ENCODE peak calls at places on chromosomes 5 and 9, in four cellular contexts. Q is GM12878, B is SK-N-SH, T is K562. I is an unnamed sample.

GRCh38 chr9:84140535-84141101 is 160.0 kb downstream of the RMI1 start:
- DNase-seq in Q (no peak), B (no peak), T (no peak), I (peak; percentile 63)

GRCh38 chr5:18067615-18068014 is 433.4 kb downstream of the TAF11L14 start:
- DNase-seq in Q (no peak), B (no peak), T (no peak), I (no peak)

GRCh38 chr5:867300-867699 is 16.5 kb upstream of the ZDHHC11 start:
- DNase-seq in Q (no peak), B (no peak), T (no peak), I (peak; percentile 25)

GRCh38 chr9:127809562-127810377 is 7.1 kb downstream of the FPGS start:
- DNase-seq in Q (no peak), B (peak; percentile 89), T (peak; percentile 96), I (peak; percentile 69)

GRCh38 chr5:36168737-36169136 is 16.8 kb downstream of the SKP2 start:
- DNase-seq in Q (no peak), B (no peak), T (no peak), I (no peak)

GRCh38 chr5:73433982-73434342 is 14.6 kb downstream of the FOXD1 start:
- DNase-seq in Q (no peak), B (no peak), T (no peak), I (no peak)

GRCh38 chr9:98236881-98237487 is 18.5 kb downstream of the TBC1D2 start:
- DNase-seq in Q (no peak), B (no peak), T (no peak), I (no peak)

GRCh38 chr9:127455299-127455992 is 4.1 kb downstream of the LRSAM1 start:
- DNase-seq in Q (no peak), B (no peak), T (no peak), I (no peak)

GRCh38 chr5:17282283-17283120 is 65.1 kb downstream of the BASP1 start:
- DNase-seq in Q (peak; percentile 91), B (no peak), T (no peak), I (no peak)

GRCh38 chr9:87667164-87667738 is 58.7 kb upstream of the CTSL start:
- DNase-seq in Q (no peak), B (peak; percentile 46), T (peak; percentile 42), I (peak; percentile 41)

GRCh38 chr9:126109575-126109974 is 217.1 kb upstream of the MVB12B start:
- DNase-seq in Q (no peak), B (no peak), T (no peak), I (no peak)

GRCh38 chr5:56480305-56481146 is 247.4 kb upstream of the ANKRD55 start:
- DNase-seq in Q (peak; percentile 9), B (peak; percentile 92), T (no peak), I (peak; percentile 56)

GRCh38 chr9:84557751-84558150 is 111.8 kb upstream of the NTRK2 start:
- DNase-seq in Q (no peak), B (no peak), T (no peak), I (no peak)

GRCh38 chr9:137740311-137740710 is 121.5 kb downstream of the EHMT1 start:
- DNase-seq in Q (no peak), B (peak; percentile 90), T (no peak), I (no peak)

GRCh38 chr9:80417211-80417773 is 845.5 kb downstream of the TLE4 start:
- DNase-seq in Q (no peak), B (no peak), T (no peak), I (no peak)
- TF ChIP-seq USF1 in Q (no peak), B (no peak), T (no peak), I (no peak)

DNA sequence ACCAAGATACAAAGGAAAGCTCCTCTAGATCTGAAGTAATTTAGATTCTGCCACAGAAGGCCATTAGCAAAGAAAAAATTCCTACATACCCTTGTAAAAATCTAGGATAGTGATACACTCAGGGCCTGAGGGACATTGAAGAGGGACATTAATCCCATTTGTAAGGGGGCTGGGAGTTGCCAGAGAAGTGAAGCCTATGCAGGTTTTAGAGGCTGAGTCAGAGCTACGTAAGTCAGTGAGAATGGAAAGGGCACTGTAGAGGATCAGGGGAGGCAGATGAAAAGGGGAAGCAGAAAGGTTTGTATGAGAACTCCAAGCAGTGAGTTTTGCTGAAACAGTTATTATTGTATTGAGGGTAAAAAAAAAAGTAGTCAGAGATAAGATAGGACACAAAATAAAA is 286.9 kb upstream of the TARS1 start:
- DNase-seq in Q (no peak), B (no peak), T (no peak), I (no peak)
- TF ChIP-seq USF1 in Q (no peak), B (no peak), T (no peak), I (no peak)

DNA sequence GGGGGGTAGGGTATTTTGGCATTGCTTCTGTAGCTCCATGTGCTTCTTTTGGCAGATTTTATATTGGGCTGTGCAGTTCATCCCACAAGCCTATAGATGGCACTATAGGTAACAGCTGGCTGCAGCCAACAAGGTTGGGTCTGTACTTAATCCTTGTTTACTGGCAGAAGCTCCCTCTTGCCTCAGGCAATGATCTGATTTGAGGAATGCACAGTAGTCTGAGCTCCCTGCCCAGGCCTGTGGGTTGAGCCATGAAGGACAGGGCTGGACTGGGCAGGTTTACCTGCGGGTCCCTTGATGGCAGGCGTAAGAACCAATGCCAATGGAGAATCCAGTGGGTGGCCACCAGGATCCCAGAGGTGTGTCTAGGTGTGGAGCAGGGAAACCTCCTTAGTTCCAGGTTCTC is 11.7 kb upstream of the OR1J2 start:
- DNase-seq in Q (no peak), B (peak; percentile 45), T (peak; percentile 35), I (peak; percentile 27)
- TF ChIP-seq USF1 in Q (no peak), B (no peak), T (no peak), I (no peak)

GRCh38 chr9:93672622-93673270 is 96.4 kb downstream of the PHF2 start:
- DNase-seq in Q (no peak), B (peak; percentile 24), T (no peak), I (peak; percentile 1)
- TF ChIP-seq USF1 in Q (no peak), B (no peak), T (no peak), I (no peak)

GRCh38 chr5:171630670-171631065 is 154.9 kb upstream of the SMIM23 start:
- DNase-seq in Q (no peak), B (no peak), T (no peak), I (no peak)
- TF ChIP-seq USF1 in Q (no peak), B (no peak), T (no peak), I (no peak)